ENCODE peak calls at places on chromosomes 6 and 20, in seven cellular contexts. X, D, L, R, O, K and W are unnamed samples.

GRCh38 chr6:2004888-2005287 is 240.5 kb downstream of the GMDS start:
- DNase-seq in X (no peak), D (no peak), K (no peak), L (no peak), R (no peak), O (no peak), W (no peak)

GRCh38 chr20:1324598-1325172 is 4.3 kb downstream of the SDCBP2 start:
- DNase-seq in O (peak), L (no peak), K (no peak), X (peak), D (peak), R (no peak), W (no peak)

GRCh38 chr6:91149914-91150674 is 563.2 kb upstream of the MAP3K7 start:
- DNase-seq in O (no peak), L (no peak), X (no peak), R (no peak), D (no peak), K (no peak), W (no peak)

GRCh38 chr20:33667245-33668086 is 723 bp downstream of the ACTL10 start:
- DNase-seq in K (no peak), R (peak), D (no peak), O (peak), L (no peak), X (no peak), W (peak)

GRCh38 chr6:157531986-157532365 is 151.0 kb downstream of the ZDHHC14 start:
- DNase-seq in O (no peak), D (no peak), X (no peak), K (no peak), L (no peak), R (no peak), W (no peak)

GRCh38 chr6:162887981-162888689 is 160.4 kb downstream of the PACRG start:
- DNase-seq in R (peak), O (peak), X (no peak), D (no peak), L (no peak), K (no peak), W (no peak)

GRCh38 chr6:38571721-38572120 is 68.0 kb downstream of the BTBD9 start:
- DNase-seq in D (no peak), X (no peak), O (no peak), K (no peak), L (no peak), R (no peak), W (no peak)

GRCh38 chr6:120116343-120116742 is 766.8 kb upstream of the MAN1A1 start:
- DNase-seq in K (no peak), D (no peak), L (no peak), X (no peak), O (no peak), R (no peak), W (no peak)

GRCh38 chr6:121649951-121650350 is 214.5 kb downstream of the GJA1 start:
- DNase-seq in X (no peak), L (no peak), K (no peak), D (no peak), O (no peak), R (no peak), W (no peak)

GRCh38 chr6:139017227-139017626 is 11.3 kb upstream of the ABRACL start:
- DNase-seq in L (no peak), R (peak), X (no peak), D (no peak), O (no peak), K (no peak), W (no peak)

GRCh38 chr6:148565931-148566663 is 180.7 kb upstream of the UST start:
- DNase-seq in R (no peak), D (peak), L (no peak), X (peak), O (no peak), K (no peak), W (no peak)

GRCh38 chr20:44646641-44647274 is 4.7 kb downstream of the ADA start:
- DNase-seq in D (no peak), O (no peak), X (no peak), R (no peak), K (no peak), L (no peak), W (no peak)

GRCh38 chr6:151388997-151389639 is 2.2 kb downstream of the ZBTB2 start:
- DNase-seq in D (no peak), X (no peak), K (no peak), L (no peak), R (peak), O (no peak), W (no peak)

GRCh38 chr6:142885182-142885867 is 59.7 kb downstream of the HIVEP2 start:
- DNase-seq in X (peak), R (peak), L (peak), O (peak), D (peak), K (no peak), W (no peak)

GRCh38 chr6:169070506-169071176 is 183.0 kb downstream of the THBS2 start:
- DNase-seq in R (peak), O (peak), K (peak), X (peak), D (peak), L (no peak), W (no peak)

GRCh38 chr6:36246511-36247268 is 23.2 kb upstream of the PNPLA1 start:
- DNase-seq in O (no peak), X (no peak), L (no peak), D (no peak), R (no peak), K (no peak), W (no peak)

GRCh38 chr20:3777726-3778629 is 3.3 kb downstream of the SPEF1 start:
- DNase-seq in X (no peak), L (peak), D (no peak), O (peak), R (peak), K (no peak), W (peak)

GRCh38 chr6:26140967-26141294 is 53.7 kb downstream of the HFE start:
- DNase-seq in O (no peak), K (no peak), D (no peak), X (no peak), L (no peak), R (no peak), W (no peak)

GRCh38 chr6:14292119-14292518 is 174.5 kb downstream of the CD83 start:
- DNase-seq in R (no peak), O (no peak), L (no peak), D (no peak), K (no peak), X (no peak), W (no peak)

GRCh38 chr6:22828179-22829062 is 259.1 kb downstream of the HDGFL1 start:
- DNase-seq in L (peak), D (peak), K (no peak), O (peak), R (peak), X (peak), W (peak)

GRCh38 chr6:151689499-151690201 is 117.8 kb upstream of the ESR1 start:
- DNase-seq in D (no peak), O (no peak), R (no peak), K (no peak), L (no peak), X (no peak), W (no peak)

GRCh38 chr6:100622907-100623692 is 158.4 kb upstream of the SIM1 start:
- DNase-seq in X (peak), K (no peak), D (no peak), O (no peak), R (no peak), L (no peak), W (no peak)

GRCh38 chr20:43448748-43449535 is 8.8 kb upstream of the SRSF6 start:
- DNase-seq in O (peak), L (peak), R (peak), X (no peak), K (no peak), D (no peak), W (peak)

GRCh38 chr6:18117136-18117535 is 5.3 kb downstream of the NHLRC1 start:
- DNase-seq in L (no peak), D (no peak), K (no peak), X (no peak), O (no peak), R (no peak), W (no peak)

GRCh38 chr6:18119236-18119635 is 3.2 kb downstream of the NHLRC1 start:
- DNase-seq in K (no peak), R (no peak), X (no peak), D (no peak), O (no peak), L (no peak), W (no peak)

GRCh38 chr6:18121580-18122127 is 823 bp downstream of the NHLRC1 start:
- DNase-seq in K (no peak), O (no peak), X (no peak), R (no peak), L (no peak), D (no peak), W (peak)

GRCh38 chr6:18115356-18115755 is 7.1 kb downstream of the NHLRC1 start:
- DNase-seq in R (no peak), O (no peak), D (no peak), L (no peak), K (no peak), X (no peak), W (no peak)

GRCh38 chr6:18118330-18118729 is 4.1 kb downstream of the NHLRC1 start:
- DNase-seq in L (no peak), R (peak), O (peak), D (no peak), K (no peak), X (no peak), W (peak)
- H3K27ac ChIP-seq in L (no peak), R (no peak), O (no peak), D (no peak), K (no peak), X (no peak), W (peak)

GRCh38 chr6:170440437-170440836 is 112.7 kb downstream of the PSMB1 start:
- DNase-seq in R (no peak), O (no peak), K (no peak), L (no peak), D (peak), X (no peak), W (no peak)

GRCh38 chr6:170439366-170440351 is 113.4 kb downstream of the PSMB1 start:
- DNase-seq in D (peak), R (no peak), X (no peak), O (no peak), K (no peak), L (no peak), W (no peak)

GRCh38 chr6:170437719-170438401 is 115.2 kb downstream of the PSMB1 start:
- DNase-seq in X (no peak), R (no peak), K (no peak), L (no peak), O (no peak), D (peak), W (no peak)

GRCh38 chr6:170438861-170439260 is 114.2 kb downstream of the PSMB1 start:
- DNase-seq in K (no peak), O (no peak), R (no peak), X (no peak), L (no peak), D (no peak), W (no peak)

DNA sequence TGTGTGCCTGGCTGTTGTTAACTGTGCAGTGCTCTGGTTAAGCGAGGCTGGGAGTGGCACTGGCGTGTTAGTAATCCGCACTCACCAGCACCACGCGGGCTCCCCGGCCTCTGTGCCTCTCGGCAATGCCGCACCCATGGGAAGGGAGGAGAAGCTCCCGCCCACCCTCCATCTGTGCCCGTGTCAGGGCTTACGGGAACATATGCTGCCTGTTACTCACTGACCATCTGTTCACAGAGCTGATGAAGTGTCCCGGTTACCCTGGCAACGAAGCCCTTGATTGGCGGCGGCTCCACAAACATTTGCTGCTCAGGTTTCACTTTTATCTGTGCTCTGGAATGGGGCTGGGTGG is 114.7 kb downstream of the PSMB1 start:
- DNase-seq in R (peak), L (peak), D (peak), K (peak), O (peak), X (peak), W (peak)
- H3K4me3 ChIP-seq in R (no peak), L (no peak), D (peak), K (peak), O (peak), X (peak), W (no peak)

DNA sequence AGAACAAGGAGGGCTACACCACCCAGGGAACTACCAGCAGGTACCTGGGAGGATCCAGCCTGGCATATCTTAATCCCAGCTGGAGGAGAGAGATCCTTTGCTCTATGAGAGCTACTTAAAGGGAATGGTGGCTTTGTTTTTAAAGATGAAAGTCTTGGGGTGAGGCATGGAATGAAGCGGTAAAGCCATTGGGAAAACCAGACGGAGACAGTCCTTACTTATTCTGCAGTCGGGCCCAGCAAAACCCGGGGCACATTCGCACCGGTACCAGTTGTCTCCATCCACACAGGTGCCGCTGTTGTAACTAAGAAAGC is 30.3 kb downstream of the JAG1 start:
- DNase-seq in K (no peak), D (no peak), R (no peak), L (no peak), O (no peak), X (no peak), W (no peak)
- H3K27ac ChIP-seq in K (peak), D (no peak), R (no peak), L (peak), O (no peak), X (no peak), W (no peak)

GRCh38 chr6:32188381-32189081 is 1.5 kb downstream of the PBX2 start:
- DNase-seq in K (no peak), L (no peak), D (no peak), X (no peak), R (no peak), O (no peak), W (no peak)
- H3K4me3 ChIP-seq in K (peak), L (peak), D (peak), X (peak), R (no peak), O (peak), W (no peak)

DNA sequence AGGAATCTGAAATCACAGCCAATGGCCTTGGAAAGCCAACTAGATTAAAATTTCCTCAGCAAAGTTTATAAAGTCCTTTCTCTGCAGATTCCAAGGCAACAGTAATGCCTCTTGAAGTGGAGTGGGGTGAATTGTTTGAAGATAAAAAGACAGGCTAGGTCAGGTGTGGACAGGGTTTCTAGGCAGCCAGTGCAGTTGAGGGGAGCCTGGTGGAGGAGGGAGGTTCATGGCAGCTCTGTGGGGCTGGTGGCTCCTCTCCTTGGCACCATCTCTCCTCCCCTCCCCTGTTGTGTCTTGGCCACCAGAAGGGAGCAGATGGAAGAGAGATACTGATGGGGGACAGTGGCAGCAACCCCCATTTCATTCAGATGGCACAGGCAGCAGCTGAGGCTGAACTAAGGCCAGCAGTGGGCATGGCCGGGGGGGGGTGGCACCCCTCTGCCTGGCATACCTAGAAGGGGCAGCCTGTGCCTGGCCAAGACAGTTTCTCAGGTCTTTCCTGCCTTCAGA is 12.1 kb upstream of the UQCC2 start:
- DNase-seq in L (peak), D (no peak), O (no peak), K (no peak), R (no peak), X (no peak), W (no peak)
- H3K27ac ChIP-seq in L (no peak), D (no peak), O (no peak), K (no peak), R (no peak), X (no peak), W (no peak)

GRCh38 chr6:47234258-47234933 is 75.3 kb downstream of the TNFRSF21 start:
- DNase-seq in X (no peak), R (peak), L (no peak), O (no peak), D (no peak), K (no peak), W (no peak)
- H3K4me3 ChIP-seq in X (no peak), R (no peak), L (no peak), O (no peak), D (no peak), K (no peak), W (no peak)